ENCODE peak calls at places on chromosomes 11 and 22, in four cellular contexts. Q, O, R and N are unnamed samples.

GRCh38 chr11:126992065-126992803 is 8.3 kb downstream of the KIRREL3 start:
- DNase-seq in Q (no peak), O (no peak), R (no peak), N (no peak)

GRCh38 chr11:47467372-47467771 is 18.4 kb upstream of the RAPSN start:
- DNase-seq in Q (no peak), O (peak; percentile 22), R (peak; percentile 95), N (peak; percentile 94)

GRCh38 chr11:78417175-78417887 is at the start of gene GAB2:
- DNase-seq in Q (no peak), O (no peak), R (no peak), N (no peak)

GRCh38 chr11:116927163-116927772 is 89.8 kb upstream of the APOA1 start:
- DNase-seq in Q (no peak), O (peak; percentile 32), R (no peak), N (no peak)

GRCh38 chr11:113014731-113015455 is 53.7 kb downstream of the NCAM1 start:
- DNase-seq in Q (no peak), O (no peak), R (peak; percentile 93), N (peak; percentile 81)

GRCh38 chr22:39471421-39472141 is 14.8 kb downstream of the MGAT3 start:
- DNase-seq in Q (no peak), O (peak; percentile 14), R (no peak), N (no peak)

GRCh38 chr11:109547356-109548027 is 125.5 kb downstream of the C11orf87 start:
- DNase-seq in Q (no peak), O (no peak), R (no peak), N (no peak)

GRCh38 chr11:33893711-33894401 is 2.0 kb upstream of the LMO2 start:
- DNase-seq in Q (no peak), O (no peak), R (no peak), N (no peak)

GRCh38 chr11:117239295-117239694 is 6.8 kb downstream of the RNF214 start:
- DNase-seq in Q (no peak), O (peak; percentile 90), R (no peak), N (no peak)

GRCh38 chr11:1531961-1532586 is 40.0 kb downstream of the DUSP8 start:
- DNase-seq in Q (no peak), O (no peak), R (no peak), N (no peak)

GRCh38 chr22:47032956-47033647 is 270.7 kb downstream of the TBC1D22A start:
- DNase-seq in Q (no peak), O (no peak), R (no peak), N (no peak)

GRCh38 chr22:49979587-49980264 is 19.2 kb downstream of the PIM3 start:
- DNase-seq in Q (no peak), O (peak; percentile 78), R (no peak), N (no peak)

GRCh38 chr11:87453531-87454089 is 415.9 kb downstream of the TMEM135 start:
- DNase-seq in Q (no peak), O (no peak), R (no peak), N (no peak)